ENCODE peak calls at places on chromosome 19, in six cellular contexts. J is activated CD4-positive, CD25-positive, alpha-beta regulatory T cell; A is natural killer cell; V is tibial artery; M is hippocampal formation; O is ovary. C is an unnamed sample.

GRCh38 chr19:6947745-6948144 is 60.4 kb downstream of the ADGRE1 start:
- DNase-seq in J (no peak), V (no peak), M (no peak), O (no peak), A (no peak), C (no peak)

GRCh38 chr19:39516270-39516669 is 1.3 kb downstream of the SELENOV start:
- DNase-seq in M (no peak), A (no peak), V (no peak), O (no peak), J (no peak), C (no peak)

GRCh38 chr19:3969435-3970312 is 1.2 kb downstream of the DAPK3 start:
- DNase-seq in J (no peak), O (peak), M (no peak), V (peak), A (no peak), C (no peak)

GRCh38 chr19:1859319-1859718 is 4.1 kb downstream of the KLF16 start:
- DNase-seq in M (no peak), V (no peak), J (no peak), O (no peak), A (no peak), C (no peak)

GRCh38 chr19:35559281-35559659 is 4.2 kb downstream of the ATP4A start:
- DNase-seq in M (no peak), V (no peak), J (no peak), A (no peak), O (no peak), C (no peak)

GRCh38 chr19:39140195-39140516 is 14.6 kb downstream of the PAK4 start:
- DNase-seq in J (no peak), A (no peak), O (no peak), M (no peak), V (no peak), C (no peak)

GRCh38 chr19:28980236-28980868 is 232.6 kb downstream of the UQCRFS1 start:
- DNase-seq in V (no peak), A (no peak), J (no peak), M (no peak), O (no peak), C (no peak)

GRCh38 chr19:33781996-33782395 is 14.7 kb upstream of the KCTD15 start:
- DNase-seq in O (no peak), J (no peak), A (no peak), M (no peak), V (no peak), C (no peak)

GRCh38 chr19:4754248-4754647 is 30.6 kb upstream of the DPP9 start:
- DNase-seq in A (no peak), O (no peak), M (no peak), J (no peak), V (no peak), C (no peak)

GRCh38 chr19:47479701-47480503 is 4.1 kb downstream of the KPTN start:
- DNase-seq in M (no peak), V (no peak), J (no peak), O (no peak), A (no peak), C (no peak)

GRCh38 chr19:18612051-18612771 is 459 bp upstream of the TMEM59L start:
- DNase-seq in A (no peak), V (no peak), M (no peak), O (no peak), J (no peak), C (no peak)

GRCh38 chr19:17703823-17704463 is 15.3 kb upstream of the MAP1S start:
- DNase-seq in O (no peak), V (peak), A (peak), M (peak), J (peak), C (no peak)

GRCh38 chr19:2083174-2083854 is 12.8 kb downstream of the MOB3A start:
- DNase-seq in J (peak), M (no peak), O (no peak), A (peak), V (no peak), C (no peak)

GRCh38 chr19:12202250-12202649 is 39.4 kb downstream of the ZNF136 start:
- DNase-seq in O (no peak), V (no peak), J (peak), M (no peak), A (peak), C (no peak)